ENCODE peak calls at places on chromosomes 4 and X, in four cellular contexts. One of them, this sample, is unnamed. For H3K4me1, the result is how much of the 10 kb centered on the place peaks cover.

GRCh38 chr4:143224255-143224654 is 39.5 kb downstream of the USP38 start:
- DNase-seq in CD8-positive, alpha-beta T cell: no peak
- DNase-seq in GM23248: no peak
- DNase-seq in HAP-1: no peak
- DNase-seq in this sample: no peak

GRCh38 chrX:2374086-2374485 is 126.7 kb downstream of the DHRSX start:
- DNase-seq in CD8-positive, alpha-beta T cell: no peak
- DNase-seq in GM23248: peak
- DNase-seq in HAP-1: no peak
- DNase-seq in this sample: no peak

GRCh38 chrX:150517303-150517896 is 51.0 kb upstream of the MTM1 start:
- DNase-seq in CD8-positive, alpha-beta T cell: no peak
- DNase-seq in GM23248: peak
- DNase-seq in HAP-1: no peak
- DNase-seq in this sample: no peak

GRCh38 chr4:121213940-121214339 is 49.8 kb upstream of the TNIP3 start:
- DNase-seq in CD8-positive, alpha-beta T cell: no peak
- DNase-seq in GM23248: no peak
- DNase-seq in HAP-1: no peak
- DNase-seq in this sample: no peak

GRCh38 chr4:24561438-24562139 is 22.8 kb downstream of the DHX15 start:
- DNase-seq in CD8-positive, alpha-beta T cell: no peak
- DNase-seq in GM23248: no peak
- DNase-seq in HAP-1: no peak
- DNase-seq in this sample: no peak

GRCh38 chr4:139975830-139976272 is 178.1 kb downstream of the MAML3 start:
- DNase-seq in CD8-positive, alpha-beta T cell: no peak
- DNase-seq in GM23248: peak
- DNase-seq in HAP-1: no peak
- DNase-seq in this sample: no peak

GRCh38 chr4:137032242-137032641 is 500.1 kb downstream of the PCDH18 start:
- DNase-seq in CD8-positive, alpha-beta T cell: no peak
- DNase-seq in GM23248: peak
- DNase-seq in HAP-1: no peak
- DNase-seq in this sample: no peak

GRCh38 chr4:170705907-170706306 is 616.2 kb upstream of the AADAT start:
- DNase-seq in CD8-positive, alpha-beta T cell: no peak
- DNase-seq in GM23248: no peak
- DNase-seq in HAP-1: no peak
- DNase-seq in this sample: no peak

GRCh38 chr4:144689125-144689524 is 43.2 kb downstream of the HHIP start:
- DNase-seq in CD8-positive, alpha-beta T cell: no peak
- DNase-seq in GM23248: no peak
- DNase-seq in HAP-1: no peak
- DNase-seq in this sample: no peak

GRCh38 chrX:114097411-114097810 is 486.5 kb upstream of the HTR2C start:
- DNase-seq in CD8-positive, alpha-beta T cell: no peak
- DNase-seq in GM23248: no peak
- DNase-seq in HAP-1: peak
- DNase-seq in this sample: no peak

GRCh38 chr4:55385201-55385649 is 10.5 kb upstream of the TMEM165 start:
- DNase-seq in CD8-positive, alpha-beta T cell: no peak
- DNase-seq in GM23248: no peak
- DNase-seq in HAP-1: no peak
- DNase-seq in this sample: no peak

GRCh38 chr4:6019316-6020263 is 1.4 kb upstream of the C4orf50 start:
- DNase-seq in CD8-positive, alpha-beta T cell: peak
- DNase-seq in GM23248: peak
- DNase-seq in HAP-1: peak
- DNase-seq in this sample: no peak

GRCh38 chrX:68808686-68809357 is 20.0 kb upstream of the EFNB1 start:
- DNase-seq in CD8-positive, alpha-beta T cell: no peak
- DNase-seq in GM23248: peak
- DNase-seq in HAP-1: no peak
- DNase-seq in this sample: no peak

GRCh38 chrX:1751781-1752180 is 136.9 kb downstream of the ASMT start:
- DNase-seq in CD8-positive, alpha-beta T cell: no peak
- DNase-seq in GM23248: no peak
- DNase-seq in HAP-1: no peak
- DNase-seq in this sample: no peak

GRCh38 chrX:93422693-93423092 is 250.7 kb downstream of the NAP1L3 start:
- DNase-seq in CD8-positive, alpha-beta T cell: no peak
- DNase-seq in GM23248: peak
- DNase-seq in HAP-1: peak
- DNase-seq in this sample: peak

GRCh38 chrX:149003863-149004660 is 501.0 kb downstream of the IDS start:
- DNase-seq in CD8-positive, alpha-beta T cell: no peak
- DNase-seq in GM23248: no peak
- DNase-seq in HAP-1: peak
- DNase-seq in this sample: no peak
- H3K4me1 ChIP-seq in CD8-positive, alpha-beta T cell: under half
- H3K4me1 ChIP-seq in GM23248: under half
- H3K4me1 ChIP-seq in HAP-1: under half
- H3K4me1 ChIP-seq in this sample: under half

GRCh38 chr4:1405249-1405635 is 1.0 kb downstream of the NKX1-1 start:
- DNase-seq in CD8-positive, alpha-beta T cell: no peak
- DNase-seq in GM23248: no peak
- DNase-seq in HAP-1: no peak
- DNase-seq in this sample: no peak
- H3K4me1 ChIP-seq in CD8-positive, alpha-beta T cell: under half
- H3K4me1 ChIP-seq in GM23248: under half
- H3K4me1 ChIP-seq in HAP-1: under half
- H3K4me1 ChIP-seq in this sample: under half

DNA sequence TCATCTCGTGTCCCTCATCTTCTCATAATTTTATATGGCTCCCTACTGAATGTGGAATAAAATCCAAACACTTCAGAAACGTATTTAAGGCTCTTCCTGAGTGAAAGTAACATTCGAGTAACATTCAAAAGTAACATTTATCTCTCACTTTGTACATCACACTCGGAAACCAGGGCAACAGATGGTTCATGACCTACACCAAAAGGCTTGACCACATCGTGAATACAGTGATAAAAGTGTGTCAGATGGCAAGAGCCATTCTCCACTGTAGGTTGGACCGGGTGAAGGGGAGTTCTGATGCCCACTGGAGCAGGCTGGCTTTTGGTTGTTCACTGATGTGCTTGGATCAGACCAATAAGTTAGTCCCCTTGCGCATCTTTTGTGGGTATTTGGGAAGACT is 5.6 kb upstream of the LIMCH1 start:
- DNase-seq in CD8-positive, alpha-beta T cell: no peak
- DNase-seq in GM23248: no peak
- DNase-seq in HAP-1: no peak
- DNase-seq in this sample: no peak
- H3K4me1 ChIP-seq in CD8-positive, alpha-beta T cell: under half
- H3K4me1 ChIP-seq in GM23248: under half
- H3K4me1 ChIP-seq in HAP-1: under half
- H3K4me1 ChIP-seq in this sample: under half

GRCh38 chrX:19750028-19750786 is 137.2 kb downstream of the SH3KBP1 start:
- DNase-seq in CD8-positive, alpha-beta T cell: no peak
- DNase-seq in GM23248: peak
- DNase-seq in HAP-1: no peak
- DNase-seq in this sample: no peak

GRCh38 chrX:19751068-19751467 is 136.3 kb downstream of the SH3KBP1 start:
- DNase-seq in CD8-positive, alpha-beta T cell: no peak
- DNase-seq in GM23248: peak
- DNase-seq in HAP-1: no peak
- DNase-seq in this sample: no peak

GRCh38 chrX:19753368-19753767 is 134.0 kb downstream of the SH3KBP1 start:
- DNase-seq in CD8-positive, alpha-beta T cell: no peak
- DNase-seq in GM23248: no peak
- DNase-seq in HAP-1: no peak
- DNase-seq in this sample: no peak

GRCh38 chrX:19748898-19749680 is 138.3 kb downstream of the SH3KBP1 start:
- DNase-seq in CD8-positive, alpha-beta T cell: no peak
- DNase-seq in GM23248: no peak
- DNase-seq in HAP-1: no peak
- DNase-seq in this sample: no peak

GRCh38 chrX:19752043-19752442 is 135.4 kb downstream of the SH3KBP1 start:
- DNase-seq in CD8-positive, alpha-beta T cell: no peak
- DNase-seq in GM23248: no peak
- DNase-seq in HAP-1: no peak
- DNase-seq in this sample: no peak
- H3K4me1 ChIP-seq in CD8-positive, alpha-beta T cell: half or more
- H3K4me1 ChIP-seq in GM23248: under half
- H3K4me1 ChIP-seq in HAP-1: under half
- H3K4me1 ChIP-seq in this sample: under half

DNA sequence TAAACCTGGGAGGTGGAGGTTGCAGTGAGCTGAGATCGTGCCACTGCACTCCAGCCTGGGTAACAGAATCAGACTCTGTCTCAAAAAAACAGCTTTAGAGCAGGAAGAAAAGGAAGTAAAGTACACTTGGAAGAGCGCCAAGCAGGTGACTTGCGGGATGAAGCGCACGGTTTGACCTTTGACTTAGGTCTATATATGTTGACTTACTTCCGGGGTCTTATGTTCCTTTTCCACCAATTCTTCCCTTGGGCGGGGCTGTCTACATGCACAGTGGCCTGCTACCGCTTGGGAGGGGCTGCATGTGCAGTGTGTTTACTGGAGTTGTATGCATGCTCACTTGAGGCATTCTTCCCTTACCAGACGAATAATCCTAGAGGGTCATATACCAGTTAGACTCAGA is 108.6 kb downstream of the APOOL start:
- DNase-seq in CD8-positive, alpha-beta T cell: no peak
- DNase-seq in GM23248: no peak
- DNase-seq in HAP-1: no peak
- DNase-seq in this sample: no peak
- H3K4me1 ChIP-seq in CD8-positive, alpha-beta T cell: under half
- H3K4me1 ChIP-seq in GM23248: under half
- H3K4me1 ChIP-seq in HAP-1: half or more
- H3K4me1 ChIP-seq in this sample: under half

GRCh38 chr4:26885912-26886274 is 25.3 kb downstream of the STIM2 start:
- DNase-seq in CD8-positive, alpha-beta T cell: no peak
- DNase-seq in GM23248: no peak
- DNase-seq in HAP-1: no peak
- DNase-seq in this sample: no peak
- H3K4me1 ChIP-seq in CD8-positive, alpha-beta T cell: half or more
- H3K4me1 ChIP-seq in GM23248: under half
- H3K4me1 ChIP-seq in HAP-1: under half
- H3K4me1 ChIP-seq in this sample: under half

GRCh38 chrX:129932792-129933321 is 26.9 kb downstream of the UTP14A start:
- DNase-seq in CD8-positive, alpha-beta T cell: no peak
- DNase-seq in GM23248: peak
- DNase-seq in HAP-1: no peak
- DNase-seq in this sample: no peak

GRCh38 chrX:129930941-129931410 is 25.0 kb downstream of the UTP14A start:
- DNase-seq in CD8-positive, alpha-beta T cell: no peak
- DNase-seq in GM23248: peak
- DNase-seq in HAP-1: peak
- DNase-seq in this sample: no peak

GRCh38 chrX:129933700-129934099 is 27.7 kb downstream of the UTP14A start:
- DNase-seq in CD8-positive, alpha-beta T cell: no peak
- DNase-seq in GM23248: peak
- DNase-seq in HAP-1: no peak
- DNase-seq in this sample: no peak

GRCh38 chrX:129931411-129932136 is 25.6 kb downstream of the UTP14A start:
- DNase-seq in CD8-positive, alpha-beta T cell: peak
- DNase-seq in GM23248: peak
- DNase-seq in HAP-1: peak
- DNase-seq in this sample: no peak

GRCh38 chrX:129932137-129932791 is 26.3 kb downstream of the UTP14A start:
- DNase-seq in CD8-positive, alpha-beta T cell: peak
- DNase-seq in GM23248: peak
- DNase-seq in HAP-1: peak
- DNase-seq in this sample: no peak
- H3K4me1 ChIP-seq in CD8-positive, alpha-beta T cell: under half
- H3K4me1 ChIP-seq in GM23248: under half
- H3K4me1 ChIP-seq in HAP-1: under half
- H3K4me1 ChIP-seq in this sample: under half

This sample was measured in iPS DF 6.9.